ENCODE peak calls at places on chromosomes 2 and 18, in five cellular contexts. W is K562, G is HepG2, J is SK-N-SH, T is GM12878. L is an unnamed sample. For H3K4me1, the result is how much of the 10 kb centered on the place peaks cover.

GRCh38 chr18:25033747-25034471 is 318.1 kb downstream of the ZNF521 start:
- DNase-seq in W (no peak), G (no peak), J (no peak), T (no peak), L (no peak)

GRCh38 chr2:175203621-175204496 is 22.3 kb upstream of the ATP5MC3 start:
- DNase-seq in W (peak), G (peak), J (peak), T (no peak), L (peak)

GRCh38 chr2:235614900-235615712 is 121.3 kb downstream of the AGAP1 start:
- DNase-seq in W (no peak), G (peak), J (no peak), T (no peak), L (peak)

GRCh38 chr18:79569720-79570119 is 109.9 kb upstream of the CTDP1 start:
- DNase-seq in W (no peak), G (no peak), J (no peak), T (no peak), L (no peak)

GRCh38 chr2:26704441-26704977 is 12.0 kb downstream of the KCNK3 start:
- DNase-seq in W (no peak), G (no peak), J (no peak), T (no peak), L (peak)

GRCh38 chr18:78228974-78229373 is 750.6 kb upstream of the SALL3 start:
- DNase-seq in W (no peak), G (no peak), J (no peak), T (no peak), L (no peak)

GRCh38 chr2:41830600-41830999 is 217.2 kb upstream of the PKDCC start:
- DNase-seq in W (peak), G (no peak), J (no peak), T (no peak), L (no peak)

GRCh38 chr2:101030866-101031554 is 28.9 kb downstream of the RPL31 start:
- DNase-seq in W (no peak), G (no peak), J (no peak), T (no peak), L (no peak)

GRCh38 chr2:112646791-112647720 is 1.3 kb downstream of the SLC20A1 start:
- DNase-seq in W (peak), G (no peak), J (peak), T (no peak), L (no peak)

GRCh38 chr2:56099967-56100366 is 83.8 kb upstream of the CCDC85A start:
- DNase-seq in W (no peak), G (no peak), J (no peak), T (no peak), L (no peak)

GRCh38 chr2:187138240-187138639 is 289.3 kb upstream of the ZSWIM2 start:
- DNase-seq in W (peak), G (peak), J (peak), T (no peak), L (peak)

GRCh38 chr2:11705063-11705462 is 35.1 kb upstream of the NTSR2 start:
- DNase-seq in W (no peak), G (no peak), J (no peak), T (no peak), L (no peak)

GRCh38 chr2:25337276-25337675 is 4.4 kb downstream of the DNMT3A start:
- DNase-seq in W (no peak), G (no peak), J (no peak), T (no peak), L (no peak)

GRCh38 chr2:142153601-142154000 is 22.8 kb upstream of the LRP1B start:
- DNase-seq in W (no peak), G (no peak), J (no peak), T (no peak), L (no peak)

GRCh38 chr2:223114170-223114569 is 62.2 kb downstream of the KCNE4 start:
- DNase-seq in W (no peak), G (no peak), J (no peak), T (no peak), L (no peak)

GRCh38 chr2:240143801-240144648 is 3.6 kb upstream of the OTOS start:
- DNase-seq in W (peak), G (peak), J (peak), T (no peak), L (peak)

GRCh38 chr2:170314744-170315447 is 136.9 kb downstream of the MYO3B start:
- DNase-seq in W (no peak), G (no peak), J (no peak), T (no peak), L (no peak)

GRCh38 chr2:10285578-10286198 is 17.0 kb upstream of the HPCAL1 start:
- DNase-seq in W (no peak), G (peak), J (peak), T (no peak), L (peak)

GRCh38 chr2:122105885-122106221 is 350.4 kb downstream of the TSN start:
- DNase-seq in W (no peak), G (no peak), J (no peak), T (no peak), L (no peak)

GRCh38 chr2:160282063-160282580 is 82.0 kb upstream of the ITGB6 start:
- DNase-seq in W (no peak), G (no peak), J (no peak), T (no peak), L (no peak)

GRCh38 chr2:98040331-98040939 is 44.7 kb upstream of the TMEM131 start:
- DNase-seq in W (no peak), G (no peak), J (no peak), T (no peak), L (no peak)

GRCh38 chr2:230909841-230910545 is 15.0 kb downstream of the GPR55 start:
- DNase-seq in W (no peak), G (no peak), J (no peak), T (no peak), L (no peak)

GRCh38 chr2:230906471-230907230 is 18.4 kb downstream of the GPR55 start:
- DNase-seq in W (no peak), G (no peak), J (no peak), T (no peak), L (no peak)

GRCh38 chr2:230907361-230908093 is 17.5 kb downstream of the GPR55 start:
- DNase-seq in W (peak), G (no peak), J (no peak), T (no peak), L (no peak)

GRCh38 chr2:230908595-230909191 is 16.3 kb downstream of the GPR55 start:
- DNase-seq in W (peak), G (peak), J (no peak), T (no peak), L (peak)

DNA sequence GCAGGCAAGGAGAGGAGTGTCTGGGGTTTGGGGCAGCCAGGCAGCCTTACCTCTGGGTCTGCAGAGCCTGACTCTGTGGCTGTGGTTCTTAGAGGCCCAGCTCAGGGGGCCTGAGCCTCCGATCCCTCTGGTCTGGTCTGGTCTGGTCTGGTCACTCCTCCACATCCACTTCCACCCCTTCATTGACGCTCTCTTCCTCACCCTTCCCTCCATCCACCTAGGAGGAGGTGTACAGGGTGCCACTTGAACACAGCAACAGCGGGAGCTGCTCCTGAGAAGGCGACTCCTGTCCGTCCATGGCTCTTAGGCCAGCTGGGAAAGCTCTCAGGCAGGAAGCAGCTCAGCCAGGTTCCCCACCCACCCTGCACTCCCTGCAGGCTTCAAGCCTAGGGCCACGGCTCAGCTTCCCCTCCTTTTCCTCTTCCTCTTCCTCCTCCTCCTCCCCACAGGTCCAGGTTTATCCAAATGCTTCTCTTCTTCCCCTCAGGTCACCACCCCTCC is 16.9 kb downstream of the GPR55 start:
- DNase-seq in W (peak), G (no peak), J (no peak), T (no peak), L (peak)
- TF ChIP-seq MXI1 in W (no peak), G (no peak), J (no peak), T (no peak), L (no peak)

DNA sequence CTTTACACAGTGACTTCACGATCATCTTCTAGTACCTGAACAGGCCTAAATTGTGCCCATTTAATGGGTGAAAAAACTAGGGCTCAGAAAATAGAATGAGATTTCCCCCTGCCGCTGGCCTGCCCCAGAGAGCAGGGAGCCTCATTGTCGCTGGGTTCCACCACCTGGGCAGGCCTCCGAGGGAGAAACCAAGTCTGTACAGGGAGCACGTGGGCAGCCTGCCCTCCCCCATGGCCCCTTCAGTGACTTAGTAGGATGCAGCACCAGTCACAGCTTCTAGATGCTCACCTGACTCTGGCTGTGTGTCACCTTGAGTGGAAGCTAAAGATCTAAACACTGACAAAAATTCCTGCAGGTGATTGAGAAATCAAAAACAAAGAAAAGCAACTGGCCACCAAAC is 18.5 kb upstream of the ASPRV1 start:
- DNase-seq in W (no peak), G (no peak), J (no peak), T (no peak), L (no peak)
- H3K4me1 ChIP-seq in W (under half), G (under half), J (under half), T (under half), L (under half)

GRCh38 chr2:99809259-99809900 is 319.6 kb upstream of the REV1 start:
- DNase-seq in W (no peak), G (no peak), J (no peak), T (no peak), L (peak)

GRCh38 chr2:99806758-99807157 is 316.9 kb upstream of the REV1 start:
- DNase-seq in W (no peak), G (peak), J (no peak), T (no peak), L (peak)

GRCh38 chr2:99810241-99810640 is 320.4 kb upstream of the REV1 start:
- DNase-seq in W (no peak), G (no peak), J (no peak), T (no peak), L (no peak)

GRCh38 chr2:99808801-99809200 is 319.0 kb upstream of the REV1 start:
- DNase-seq in W (no peak), G (no peak), J (no peak), T (no peak), L (no peak)

GRCh38 chr2:99811544-99811943 is 321.7 kb upstream of the REV1 start:
- DNase-seq in W (no peak), G (no peak), J (no peak), T (no peak), L (peak)
- TF ChIP-seq MXI1 in W (no peak), G (no peak), J (no peak), T (no peak), L (no peak)

DNA sequence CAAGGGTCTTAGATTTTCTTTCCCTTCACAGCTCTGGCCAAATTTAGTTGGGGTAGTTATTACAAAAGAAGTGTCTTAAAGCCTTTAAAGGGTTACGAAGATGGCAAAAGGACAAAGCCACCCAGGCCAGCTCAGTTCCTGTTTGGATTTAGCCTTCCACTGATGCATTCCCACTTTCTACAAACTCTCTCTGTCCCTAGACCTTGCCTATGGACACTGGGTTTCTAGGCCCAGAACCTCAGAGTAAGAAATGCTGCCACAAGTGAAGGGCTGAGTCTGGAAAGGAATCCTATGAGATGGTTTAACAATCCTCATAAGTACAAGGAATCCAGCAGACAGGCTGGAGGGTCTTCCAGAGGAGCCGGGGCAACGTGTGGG is 13.4 kb downstream of the NFE2L2 start:
- DNase-seq in W (no peak), G (no peak), J (no peak), T (no peak), L (no peak)
- H3K4me1 ChIP-seq in W (half or more), G (half or more), J (under half), T (under half), L (under half)

DNA sequence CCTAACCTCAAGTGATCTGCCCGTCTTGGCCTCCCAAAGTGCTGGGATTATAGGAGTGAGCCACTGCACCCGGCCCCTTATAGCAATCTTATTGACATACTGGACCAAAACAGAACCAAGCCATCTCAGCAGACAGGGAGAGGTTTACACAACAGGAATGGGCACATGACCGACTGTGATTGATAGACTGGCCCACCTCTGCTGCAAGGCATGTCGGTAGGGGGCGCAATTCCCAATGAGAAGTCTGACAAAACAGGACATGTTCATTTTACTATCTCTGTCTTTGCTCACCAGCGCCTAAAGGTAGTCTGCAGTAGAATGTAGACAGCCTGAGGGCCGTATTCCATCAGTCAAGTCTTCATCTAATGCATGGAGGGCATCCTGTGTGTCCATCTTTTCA is 2.0 kb downstream of the LYPD6B start:
- DNase-seq in W (peak), G (peak), J (no peak), T (no peak), L (no peak)
- TF ChIP-seq MXI1 in W (no peak), G (no peak), J (no peak), T (no peak), L (no peak)

DNA sequence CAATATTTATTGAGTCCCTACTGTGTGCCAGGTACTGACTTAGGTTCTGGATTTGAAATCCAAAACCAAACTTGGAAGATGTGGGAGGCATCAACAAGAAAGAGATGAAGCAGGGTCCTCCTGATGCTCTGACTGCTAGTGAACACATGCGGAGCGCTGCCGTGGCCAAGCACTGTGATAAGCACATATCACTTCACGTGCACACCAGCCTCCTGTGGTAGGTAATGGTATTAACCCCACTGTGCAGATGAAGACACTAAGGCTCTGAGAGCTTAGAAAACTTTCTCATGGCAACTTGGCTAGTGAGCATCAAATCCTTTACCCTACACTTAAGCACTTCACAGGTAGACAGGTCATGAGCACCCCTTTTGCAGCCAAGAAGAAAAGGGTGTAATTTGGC is 216.1 kb downstream of the HAUS1 start:
- DNase-seq in W (peak), G (no peak), J (no peak), T (no peak), L (no peak)
- H3K4me1 ChIP-seq in W (under half), G (under half), J (under half), T (under half), L (under half)

DNA sequence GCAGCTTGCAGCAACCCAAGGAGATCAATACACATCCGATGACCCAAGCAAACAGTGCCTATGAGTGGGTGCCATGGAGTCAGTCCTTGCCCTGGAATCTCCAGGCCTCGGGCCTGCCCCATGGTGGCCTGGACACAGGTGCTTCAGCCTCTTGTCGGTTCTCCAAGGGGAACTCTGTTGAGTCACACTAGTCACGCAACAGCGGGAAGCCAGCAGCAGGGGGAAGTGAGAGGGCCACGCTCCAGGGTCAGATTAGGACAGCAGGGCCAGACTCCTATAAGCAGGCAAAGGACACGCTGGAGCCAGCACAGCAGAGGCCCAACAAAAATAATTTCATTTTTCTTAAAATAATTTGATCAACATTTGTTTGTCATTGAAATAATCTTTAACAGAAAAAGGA is 16.6 kb upstream of the ARMC9 start:
- DNase-seq in W (peak), G (peak), J (no peak), T (peak), L (peak)
- TF ChIP-seq MXI1 in W (no peak), G (no peak), J (no peak), T (no peak), L (no peak)

GRCh38 chr2:37665038-37665437 is 6.4 kb downstream of the CDC42EP3 start:
- DNase-seq in W (no peak), G (no peak), J (no peak), T (no peak), L (no peak)
- H3K4me1 ChIP-seq in W (under half), G (under half), J (half or more), T (under half), L (under half)

DNA sequence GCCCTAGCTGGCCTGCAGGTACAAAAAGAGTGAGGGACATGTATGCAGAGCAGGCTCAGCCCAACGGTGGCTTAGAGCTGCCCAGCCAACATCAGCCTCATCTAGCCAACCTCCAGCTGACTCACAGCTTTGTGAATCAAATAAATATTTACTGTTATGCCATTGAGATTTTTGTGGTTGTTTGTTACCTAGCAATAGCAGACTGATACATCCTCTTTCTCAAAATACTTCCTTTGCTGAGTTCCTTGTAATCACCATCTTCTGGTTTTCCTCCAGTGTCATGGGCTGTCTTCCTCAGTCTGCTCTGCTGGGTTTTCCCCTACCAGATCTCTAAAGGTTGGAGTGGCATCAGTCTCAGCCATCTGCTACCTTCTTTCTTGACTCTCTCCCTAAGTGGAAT is 126.6 kb upstream of the SLC1A4 start:
- DNase-seq in W (no peak), G (no peak), J (no peak), T (no peak), L (no peak)
- TF ChIP-seq MXI1 in W (no peak), G (no peak), J (no peak), T (no peak), L (no peak)

DNA sequence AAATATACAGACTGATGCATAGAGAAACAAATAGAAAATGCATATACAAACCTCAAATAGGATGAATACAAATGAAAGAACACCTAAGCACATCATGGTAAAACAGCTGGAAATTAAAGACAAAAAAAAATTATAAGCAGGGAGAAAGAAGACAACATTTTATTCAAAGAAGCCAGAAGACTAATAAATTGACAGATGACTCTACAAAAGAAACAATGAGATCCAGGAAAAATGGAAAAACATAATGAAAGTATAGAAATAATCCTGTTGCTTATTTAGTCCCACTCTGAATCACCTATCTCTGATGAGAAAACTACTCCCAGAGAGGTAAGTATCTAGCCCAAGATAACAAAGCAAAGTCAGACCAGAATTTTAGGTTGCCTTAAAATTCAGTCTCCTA is 143.4 kb downstream of the RBM43 start:
- DNase-seq in W (no peak), G (no peak), J (no peak), T (no peak), L (no peak)
- H3K4me1 ChIP-seq in W (under half), G (under half), J (under half), T (under half), L (under half)

L was measured in IMR-90.